ENCODE peak calls at places on chromosomes 11 and 22, in four cellular contexts. One of them, this sample, is unnamed. For H3K9me3, the result is how much of the 10 kb centered on the place peaks cover.

GRCh38 chr22:40436460-40437431 is 66.4 kb downstream of the SGSM3 start:
- DNase-seq in stomach: no peak
- DNase-seq in CD8-positive, alpha-beta memory T cell: peak
- DNase-seq in tibial artery: peak
- DNase-seq in this sample: peak

GRCh38 chr11:134579709-134580634 is 167.9 kb upstream of the B3GAT1 start:
- DNase-seq in stomach: peak
- DNase-seq in CD8-positive, alpha-beta memory T cell: no peak
- DNase-seq in tibial artery: no peak
- DNase-seq in this sample: no peak

GRCh38 chr22:37199839-37200161 is 11.8 kb upstream of the C1QTNF6 start:
- DNase-seq in stomach: no peak
- DNase-seq in CD8-positive, alpha-beta memory T cell: no peak
- DNase-seq in tibial artery: no peak
- DNase-seq in this sample: no peak

GRCh38 chr22:43827336-43827735 is 15.2 kb upstream of the EFCAB6 start:
- DNase-seq in stomach: no peak
- DNase-seq in CD8-positive, alpha-beta memory T cell: no peak
- DNase-seq in tibial artery: no peak
- DNase-seq in this sample: no peak

GRCh38 chr11:88402192-88402715 is 64.7 kb upstream of the CTSC start:
- DNase-seq in stomach: no peak
- DNase-seq in CD8-positive, alpha-beta memory T cell: no peak
- DNase-seq in tibial artery: no peak
- DNase-seq in this sample: no peak

GRCh38 chr22:43975041-43975440 is 19.8 kb downstream of the SAMM50 start:
- DNase-seq in stomach: no peak
- DNase-seq in CD8-positive, alpha-beta memory T cell: no peak
- DNase-seq in tibial artery: no peak
- DNase-seq in this sample: no peak

GRCh38 chr11:83006877-83007330 is 64.8 kb downstream of the RAB30 start:
- DNase-seq in stomach: no peak
- DNase-seq in CD8-positive, alpha-beta memory T cell: no peak
- DNase-seq in tibial artery: no peak
- DNase-seq in this sample: no peak

GRCh38 chr11:116123739-116124138 is 619.5 kb upstream of the CADM1 start:
- DNase-seq in stomach: no peak
- DNase-seq in CD8-positive, alpha-beta memory T cell: no peak
- DNase-seq in tibial artery: no peak
- DNase-seq in this sample: no peak

GRCh38 chr11:121415861-121416260 is 36.3 kb upstream of the SORL1 start:
- DNase-seq in stomach: no peak
- DNase-seq in CD8-positive, alpha-beta memory T cell: no peak
- DNase-seq in tibial artery: no peak
- DNase-seq in this sample: no peak

GRCh38 chr22:37119872-37120271 is 10.4 kb upstream of the TMPRSS6 start:
- DNase-seq in stomach: no peak
- DNase-seq in CD8-positive, alpha-beta memory T cell: no peak
- DNase-seq in tibial artery: no peak
- DNase-seq in this sample: no peak

GRCh38 chr11:34345012-34345804 is 12.6 kb downstream of the ABTB2 start:
- DNase-seq in stomach: peak
- DNase-seq in CD8-positive, alpha-beta memory T cell: no peak
- DNase-seq in tibial artery: no peak
- DNase-seq in this sample: no peak

GRCh38 chr11:117809236-117810055 is 12.4 kb upstream of the DSCAML1 start:
- DNase-seq in stomach: peak
- DNase-seq in CD8-positive, alpha-beta memory T cell: peak
- DNase-seq in tibial artery: no peak
- DNase-seq in this sample: peak

GRCh38 chr11:86742436-86742805 is 57.9 kb upstream of the PRSS23 start:
- DNase-seq in stomach: no peak
- DNase-seq in CD8-positive, alpha-beta memory T cell: no peak
- DNase-seq in tibial artery: no peak
- DNase-seq in this sample: no peak

GRCh38 chr11:11708256-11708655 is 86.5 kb upstream of the GALNT18 start:
- DNase-seq in stomach: no peak
- DNase-seq in CD8-positive, alpha-beta memory T cell: no peak
- DNase-seq in tibial artery: no peak
- DNase-seq in this sample: no peak

GRCh38 chr11:76700177-76701100 is 29.9 kb upstream of the LRRC32 start:
- DNase-seq in stomach: no peak
- DNase-seq in CD8-positive, alpha-beta memory T cell: no peak
- DNase-seq in tibial artery: no peak
- DNase-seq in this sample: no peak

GRCh38 chr11:20134991-20135736 is 25.1 kb downstream of the DBX1 start:
- DNase-seq in stomach: no peak
- DNase-seq in CD8-positive, alpha-beta memory T cell: no peak
- DNase-seq in tibial artery: no peak
- DNase-seq in this sample: no peak

GRCh38 chr11:76269247-76269646 is 62.9 kb upstream of the WNT11 start:
- DNase-seq in stomach: no peak
- DNase-seq in CD8-positive, alpha-beta memory T cell: no peak
- DNase-seq in tibial artery: peak
- DNase-seq in this sample: no peak

GRCh38 chr11:115893701-115894100 is 389.5 kb upstream of the CADM1 start:
- DNase-seq in stomach: no peak
- DNase-seq in CD8-positive, alpha-beta memory T cell: no peak
- DNase-seq in tibial artery: no peak
- DNase-seq in this sample: no peak

GRCh38 chr11:125433454-125434121 is 62.5 kb downstream of the FEZ1 start:
- DNase-seq in stomach: peak
- DNase-seq in CD8-positive, alpha-beta memory T cell: no peak
- DNase-seq in tibial artery: peak
- DNase-seq in this sample: peak

GRCh38 chr22:49885881-49886280 is 32.2 kb downstream of the ZBED4 start:
- DNase-seq in stomach: no peak
- DNase-seq in CD8-positive, alpha-beta memory T cell: no peak
- DNase-seq in tibial artery: no peak
- DNase-seq in this sample: no peak
- H3K9me3 ChIP-seq in stomach: under half
- H3K9me3 ChIP-seq in CD8-positive, alpha-beta memory T cell: under half
- H3K9me3 ChIP-seq in tibial artery: under half
- H3K9me3 ChIP-seq in this sample: under half

GRCh38 chr22:10780281-10780680 is 4747.7 kb upstream of the OR11H1 start:
- DNase-seq in stomach: no peak
- DNase-seq in CD8-positive, alpha-beta memory T cell: no peak
- DNase-seq in tibial artery: no peak
- DNase-seq in this sample: no peak
- H3K9me3 ChIP-seq in stomach: half or more
- H3K9me3 ChIP-seq in CD8-positive, alpha-beta memory T cell: under half
- H3K9me3 ChIP-seq in tibial artery: under half
- H3K9me3 ChIP-seq in this sample: under half

GRCh38 chr11:3357994-3358676 is 20.8 kb downstream of the ZNF195 start:
- DNase-seq in stomach: no peak
- DNase-seq in CD8-positive, alpha-beta memory T cell: no peak
- DNase-seq in tibial artery: no peak
- DNase-seq in this sample: no peak
- H3K9me3 ChIP-seq in stomach: half or more
- H3K9me3 ChIP-seq in CD8-positive, alpha-beta memory T cell: half or more
- H3K9me3 ChIP-seq in tibial artery: half or more
- H3K9me3 ChIP-seq in this sample: under half

GRCh38 chr22:48704335-48704734 is 1123.3 kb downstream of the BRD1 start:
- DNase-seq in stomach: no peak
- DNase-seq in CD8-positive, alpha-beta memory T cell: no peak
- DNase-seq in tibial artery: peak
- DNase-seq in this sample: no peak
- H3K9me3 ChIP-seq in stomach: under half
- H3K9me3 ChIP-seq in CD8-positive, alpha-beta memory T cell: under half
- H3K9me3 ChIP-seq in tibial artery: under half
- H3K9me3 ChIP-seq in this sample: under half

DNA sequence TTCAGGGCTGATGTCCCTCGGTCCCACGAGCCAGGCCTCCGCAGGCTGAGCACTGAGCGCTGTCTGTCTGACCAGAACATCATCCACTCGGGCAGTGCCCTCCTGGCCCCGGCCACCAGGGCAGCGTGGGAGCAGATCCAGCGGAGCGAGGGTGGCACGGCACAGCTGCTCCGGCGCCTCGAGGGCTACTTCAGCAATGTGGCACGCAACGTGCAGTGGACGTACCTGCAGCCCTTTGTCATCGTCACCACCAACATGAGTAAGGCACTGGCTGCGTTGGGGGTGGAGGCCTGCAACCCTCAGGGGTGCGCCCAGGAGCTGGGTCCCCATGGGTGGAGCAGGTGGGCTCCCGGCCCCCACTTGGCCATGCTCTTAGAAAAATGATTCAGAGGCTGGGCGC is 49.7 kb upstream of the PRODH start:
- DNase-seq in stomach: no peak
- DNase-seq in CD8-positive, alpha-beta memory T cell: no peak
- DNase-seq in tibial artery: no peak
- DNase-seq in this sample: peak
- H3K9me3 ChIP-seq in stomach: under half
- H3K9me3 ChIP-seq in CD8-positive, alpha-beta memory T cell: under half
- H3K9me3 ChIP-seq in tibial artery: under half
- H3K9me3 ChIP-seq in this sample: under half

This sample was measured in testis.